ENCODE peak calls at places on chromosomes 13 and 19, in four cellular contexts. One of them, this sample, is unnamed.

GRCh38 chr13:99978781-99979452 is 2.7 kb upstream of the ZIC2 start:
- DNase-seq in NCI-H1092 treated with DMSO at 0.1 percent for 48 hours: peak; percentile 80
- DNase-seq in activated CD4-positive, alpha-beta T cell treated with anti-CD3 and anti-CD28 coated beads for 4 hours: no peak
- DNase-seq in upper lobe of right lung: no peak
- DNase-seq in this sample: no peak

GRCh38 chr13:24279706-24280105 is 29.7 kb upstream of the C1QTNF9 start:
- DNase-seq in NCI-H1092 treated with DMSO at 0.1 percent for 48 hours: no peak
- DNase-seq in activated CD4-positive, alpha-beta T cell treated with anti-CD3 and anti-CD28 coated beads for 4 hours: no peak
- DNase-seq in upper lobe of right lung: no peak
- DNase-seq in this sample: no peak

GRCh38 chr13:54912367-54912766 is 1883.8 kb downstream of the OLFM4 start:
- DNase-seq in NCI-H1092 treated with DMSO at 0.1 percent for 48 hours: no peak
- DNase-seq in activated CD4-positive, alpha-beta T cell treated with anti-CD3 and anti-CD28 coated beads for 4 hours: no peak
- DNase-seq in upper lobe of right lung: no peak
- DNase-seq in this sample: no peak

GRCh38 chr13:103883698-103884097 is 817.5 kb upstream of the SLC10A2 start:
- DNase-seq in NCI-H1092 treated with DMSO at 0.1 percent for 48 hours: no peak
- DNase-seq in activated CD4-positive, alpha-beta T cell treated with anti-CD3 and anti-CD28 coated beads for 4 hours: no peak
- DNase-seq in upper lobe of right lung: no peak
- DNase-seq in this sample: no peak

GRCh38 chr19:53945441-53945840 is 17.3 kb upstream of the CACNG8 start:
- DNase-seq in NCI-H1092 treated with DMSO at 0.1 percent for 48 hours: no peak
- DNase-seq in activated CD4-positive, alpha-beta T cell treated with anti-CD3 and anti-CD28 coated beads for 4 hours: no peak
- DNase-seq in upper lobe of right lung: no peak
- DNase-seq in this sample: no peak

GRCh38 chr13:102091231-102091630 is 310.6 kb downstream of the FGF14 start:
- DNase-seq in NCI-H1092 treated with DMSO at 0.1 percent for 48 hours: no peak
- DNase-seq in activated CD4-positive, alpha-beta T cell treated with anti-CD3 and anti-CD28 coated beads for 4 hours: no peak
- DNase-seq in upper lobe of right lung: no peak
- DNase-seq in this sample: no peak

GRCh38 chr13:79228972-79229371 is 177.1 kb downstream of the RBM26 start:
- DNase-seq in NCI-H1092 treated with DMSO at 0.1 percent for 48 hours: no peak
- DNase-seq in activated CD4-positive, alpha-beta T cell treated with anti-CD3 and anti-CD28 coated beads for 4 hours: no peak
- DNase-seq in upper lobe of right lung: no peak
- DNase-seq in this sample: no peak

GRCh38 chr13:64723735-64724134 is 2506.4 kb downstream of the PCDH9 start:
- DNase-seq in NCI-H1092 treated with DMSO at 0.1 percent for 48 hours: no peak
- DNase-seq in activated CD4-positive, alpha-beta T cell treated with anti-CD3 and anti-CD28 coated beads for 4 hours: no peak
- DNase-seq in upper lobe of right lung: no peak
- DNase-seq in this sample: no peak

GRCh38 chr13:36158606-36159005 is 27.4 kb upstream of the DCLK1 start:
- DNase-seq in NCI-H1092 treated with DMSO at 0.1 percent for 48 hours: no peak
- DNase-seq in activated CD4-positive, alpha-beta T cell treated with anti-CD3 and anti-CD28 coated beads for 4 hours: no peak
- DNase-seq in upper lobe of right lung: no peak
- DNase-seq in this sample: no peak

GRCh38 chr13:112725346-112726017 is 35.6 kb downstream of the ATP11A start:
- DNase-seq in NCI-H1092 treated with DMSO at 0.1 percent for 48 hours: peak; percentile 87
- DNase-seq in activated CD4-positive, alpha-beta T cell treated with anti-CD3 and anti-CD28 coated beads for 4 hours: no peak
- DNase-seq in upper lobe of right lung: peak; percentile 66
- DNase-seq in this sample: no peak

GRCh38 chr13:27775943-27776342 is 16.3 kb upstream of the GSX1 start:
- DNase-seq in NCI-H1092 treated with DMSO at 0.1 percent for 48 hours: peak; percentile 16
- DNase-seq in activated CD4-positive, alpha-beta T cell treated with anti-CD3 and anti-CD28 coated beads for 4 hours: no peak
- DNase-seq in upper lobe of right lung: no peak
- DNase-seq in this sample: no peak

GRCh38 chr19:734716-735115 is 16.2 kb upstream of the MISP start:
- DNase-seq in NCI-H1092 treated with DMSO at 0.1 percent for 48 hours: no peak
- DNase-seq in activated CD4-positive, alpha-beta T cell treated with anti-CD3 and anti-CD28 coated beads for 4 hours: no peak
- DNase-seq in upper lobe of right lung: no peak
- DNase-seq in this sample: no peak

GRCh38 chr13:23660249-23660648 is 90.0 kb downstream of the TNFRSF19 start:
- DNase-seq in NCI-H1092 treated with DMSO at 0.1 percent for 48 hours: no peak
- DNase-seq in activated CD4-positive, alpha-beta T cell treated with anti-CD3 and anti-CD28 coated beads for 4 hours: no peak
- DNase-seq in upper lobe of right lung: no peak
- DNase-seq in this sample: no peak

GRCh38 chr19:15371786-15372380 is 7.7 kb downstream of the AKAP8 start:
- DNase-seq in NCI-H1092 treated with DMSO at 0.1 percent for 48 hours: no peak
- DNase-seq in activated CD4-positive, alpha-beta T cell treated with anti-CD3 and anti-CD28 coated beads for 4 hours: no peak
- DNase-seq in upper lobe of right lung: no peak
- DNase-seq in this sample: no peak

GRCh38 chr19:1725100-1726064 is 27.9 kb upstream of the ONECUT3 start:
- DNase-seq in NCI-H1092 treated with DMSO at 0.1 percent for 48 hours: peak; percentile 40
- DNase-seq in activated CD4-positive, alpha-beta T cell treated with anti-CD3 and anti-CD28 coated beads for 4 hours: no peak
- DNase-seq in upper lobe of right lung: no peak
- DNase-seq in this sample: no peak

GRCh38 chr19:2469102-2469914 is 6.6 kb upstream of the GADD45B start:
- DNase-seq in NCI-H1092 treated with DMSO at 0.1 percent for 48 hours: no peak
- DNase-seq in activated CD4-positive, alpha-beta T cell treated with anti-CD3 and anti-CD28 coated beads for 4 hours: no peak
- DNase-seq in upper lobe of right lung: no peak
- DNase-seq in this sample: no peak

GRCh38 chr13:37869506-37869755 is 141 bp downstream of the TRPC4 start:
- DNase-seq in NCI-H1092 treated with DMSO at 0.1 percent for 48 hours: no peak
- DNase-seq in activated CD4-positive, alpha-beta T cell treated with anti-CD3 and anti-CD28 coated beads for 4 hours: no peak
- DNase-seq in upper lobe of right lung: no peak
- DNase-seq in this sample: no peak

GRCh38 chr13:98410591-98410990 is 166.3 kb downstream of the STK24 start:
- DNase-seq in NCI-H1092 treated with DMSO at 0.1 percent for 48 hours: no peak
- DNase-seq in activated CD4-positive, alpha-beta T cell treated with anti-CD3 and anti-CD28 coated beads for 4 hours: no peak
- DNase-seq in upper lobe of right lung: no peak
- DNase-seq in this sample: no peak

GRCh38 chr13:94595006-94595942 is 678 bp downstream of the TGDS start:
- DNase-seq in NCI-H1092 treated with DMSO at 0.1 percent for 48 hours: peak; percentile 54
- DNase-seq in activated CD4-positive, alpha-beta T cell treated with anti-CD3 and anti-CD28 coated beads for 4 hours: peak; percentile 18
- DNase-seq in upper lobe of right lung: no peak
- DNase-seq in this sample: peak; percentile 16

GRCh38 chr13:50589651-50590054 is 253.8 kb downstream of the DLEU7 start:
- DNase-seq in NCI-H1092 treated with DMSO at 0.1 percent for 48 hours: no peak
- DNase-seq in activated CD4-positive, alpha-beta T cell treated with anti-CD3 and anti-CD28 coated beads for 4 hours: no peak
- DNase-seq in upper lobe of right lung: no peak
- DNase-seq in this sample: no peak

GRCh38 chr13:20873348-20873747 is 29.2 kb downstream of the XPO4 start:
- DNase-seq in NCI-H1092 treated with DMSO at 0.1 percent for 48 hours: no peak
- DNase-seq in activated CD4-positive, alpha-beta T cell treated with anti-CD3 and anti-CD28 coated beads for 4 hours: no peak
- DNase-seq in upper lobe of right lung: no peak
- DNase-seq in this sample: no peak

GRCh38 chr19:6047741-6048231 is 62.5 kb downstream of the RFX2 start:
- DNase-seq in NCI-H1092 treated with DMSO at 0.1 percent for 48 hours: peak; percentile 58
- DNase-seq in activated CD4-positive, alpha-beta T cell treated with anti-CD3 and anti-CD28 coated beads for 4 hours: no peak
- DNase-seq in upper lobe of right lung: no peak
- DNase-seq in this sample: no peak

This sample was measured in effector memory CD8-positive, alpha-beta T cell.